ENCODE peak calls at places on chromosome 11, in eight cellular contexts. One of them, this sample, is unnamed.

GRCh38 chr11:126603486-126603885 is 248.0 kb downstream of the ST3GAL4 start:
- DNase-seq in neuronal stem cell: no peak
- DNase-seq in endothelial cell of umbilical vein: no peak
- DNase-seq in hepatic stellate cell: no peak
- DNase-seq in PC-9: no peak
- DNase-seq in left ventricle myocardium inferior: no peak
- DNase-seq in choroid plexus epithelial cell: no peak
- DNase-seq in fibroblast of gingiva: no peak
- DNase-seq in this sample: no peak

GRCh38 chr11:68066742-68067141 is 27.9 kb downstream of the TCIRG1 start:
- DNase-seq in neuronal stem cell: no peak
- DNase-seq in endothelial cell of umbilical vein: no peak
- DNase-seq in hepatic stellate cell: no peak
- DNase-seq in PC-9: no peak
- DNase-seq in left ventricle myocardium inferior: no peak
- DNase-seq in choroid plexus epithelial cell: peak
- DNase-seq in fibroblast of gingiva: no peak
- DNase-seq in this sample: peak

GRCh38 chr11:833849-834311 is 1.1 kb downstream of the CD151 start:
- DNase-seq in neuronal stem cell: no peak
- DNase-seq in endothelial cell of umbilical vein: peak
- DNase-seq in hepatic stellate cell: no peak
- DNase-seq in PC-9: no peak
- DNase-seq in left ventricle myocardium inferior: no peak
- DNase-seq in choroid plexus epithelial cell: peak
- DNase-seq in fibroblast of gingiva: no peak
- DNase-seq in this sample: no peak

GRCh38 chr11:13316528-13316961 is 39.0 kb downstream of the BMAL1 start:
- DNase-seq in neuronal stem cell: no peak
- DNase-seq in endothelial cell of umbilical vein: no peak
- DNase-seq in hepatic stellate cell: peak
- DNase-seq in PC-9: no peak
- DNase-seq in left ventricle myocardium inferior: no peak
- DNase-seq in choroid plexus epithelial cell: peak
- DNase-seq in fibroblast of gingiva: peak
- DNase-seq in this sample: no peak

GRCh38 chr11:126257764-126258163 is 10.9 kb downstream of the SRPRA start:
- DNase-seq in neuronal stem cell: no peak
- DNase-seq in endothelial cell of umbilical vein: no peak
- DNase-seq in hepatic stellate cell: peak
- DNase-seq in PC-9: no peak
- DNase-seq in left ventricle myocardium inferior: no peak
- DNase-seq in choroid plexus epithelial cell: peak
- DNase-seq in fibroblast of gingiva: peak
- DNase-seq in this sample: no peak

GRCh38 chr11:20117291-20117690 is 43.0 kb downstream of the DBX1 start:
- DNase-seq in neuronal stem cell: no peak
- DNase-seq in endothelial cell of umbilical vein: no peak
- DNase-seq in hepatic stellate cell: no peak
- DNase-seq in PC-9: no peak
- DNase-seq in left ventricle myocardium inferior: no peak
- DNase-seq in choroid plexus epithelial cell: no peak
- DNase-seq in fibroblast of gingiva: no peak
- DNase-seq in this sample: no peak

GRCh38 chr11:75639752-75640151 is 29.1 kb downstream of the MAP6 start:
- DNase-seq in neuronal stem cell: no peak
- DNase-seq in endothelial cell of umbilical vein: peak
- DNase-seq in hepatic stellate cell: no peak
- DNase-seq in PC-9: no peak
- DNase-seq in left ventricle myocardium inferior: peak
- DNase-seq in choroid plexus epithelial cell: peak
- DNase-seq in fibroblast of gingiva: peak
- DNase-seq in this sample: peak

GRCh38 chr11:112734207-112734606 is 227.0 kb upstream of the NCAM1 start:
- DNase-seq in neuronal stem cell: peak
- DNase-seq in endothelial cell of umbilical vein: no peak
- DNase-seq in hepatic stellate cell: no peak
- DNase-seq in PC-9: peak
- DNase-seq in left ventricle myocardium inferior: no peak
- DNase-seq in choroid plexus epithelial cell: peak
- DNase-seq in fibroblast of gingiva: no peak
- DNase-seq in this sample: no peak